ENCODE peak calls at places on chromosomes 5 and 9, in eight cellular contexts. U is naive thymus-derived CD8-positive, alpha-beta T cell; D is right atrium auricular region; K is left cardiac atrium; R is GM10248; C is spleen; A is amygdala; E is mammary epithelial cell. Q is an unnamed sample.

GRCh38 chr9:125889122-125889523 is 141.9 kb downstream of the PBX3 start:
- DNase-seq in C (peak), A (no peak), E (peak), D (no peak), K (peak), U (no peak), R (peak), Q (no peak)

GRCh38 chr9:93801581-93802284 is 153.4 kb downstream of the BARX1 start:
- DNase-seq in C (no peak), A (no peak), K (no peak), U (no peak), E (no peak), D (no peak), R (no peak), Q (no peak)

GRCh38 chr9:78567693-78568092 is 270.8 kb downstream of the PSAT1 start:
- DNase-seq in R (no peak), U (no peak), D (no peak), K (no peak), E (peak), C (no peak), A (no peak), Q (no peak)

GRCh38 chr9:124814178-124814535 is 37.2 kb downstream of the OLFML2A start:
- DNase-seq in C (no peak), R (no peak), D (no peak), A (no peak), U (no peak), E (peak), K (peak), Q (no peak)

GRCh38 chr5:179404321-179405053 is 59.2 kb upstream of the ADAMTS2 start:
- DNase-seq in C (no peak), R (no peak), D (peak), U (no peak), A (no peak), K (no peak), E (no peak), Q (no peak)

GRCh38 chr9:3875371-3876132 is 349.8 kb upstream of the RFX3 start:
- DNase-seq in D (no peak), C (no peak), R (no peak), E (peak), A (no peak), U (no peak), K (no peak), Q (no peak)

GRCh38 chr5:67200809-67201562 is 4.4 kb upstream of the CD180 start:
- DNase-seq in A (no peak), C (no peak), D (no peak), E (no peak), K (no peak), R (no peak), U (no peak), Q (no peak)

GRCh38 chr9:114223564-114224246 is 68.4 kb downstream of the COL27A1 start:
- DNase-seq in U (no peak), R (no peak), C (no peak), A (no peak), E (peak), K (no peak), D (no peak), Q (no peak)

GRCh38 chr5:75510836-75511434 is 494 bp downstream of the CERT1 start:
- DNase-seq in E (no peak), K (peak), U (no peak), D (peak), C (peak), R (peak), A (no peak), Q (no peak)

GRCh38 chr9:89096807-89097206 is 81.8 kb downstream of the SHC3 start:
- DNase-seq in K (no peak), C (no peak), A (no peak), D (no peak), U (no peak), E (no peak), R (no peak), Q (no peak)

GRCh38 chr5:133114933-133115310 is 63.1 kb downstream of the HSPA4 start:
- DNase-seq in R (no peak), U (no peak), A (no peak), E (no peak), K (no peak), D (peak), C (no peak), Q (no peak)

GRCh38 chr5:30347858-30348257 is 845.6 kb upstream of the CDH6 start:
- DNase-seq in E (no peak), U (no peak), K (no peak), A (no peak), R (no peak), C (no peak), D (no peak), Q (no peak)

GRCh38 chr5:88393721-88394530 is 125.3 kb upstream of the TMEM161B start:
- DNase-seq in U (no peak), E (no peak), K (no peak), A (no peak), D (no peak), C (no peak), R (no peak), Q (no peak)

GRCh38 chr9:11338130-11338529 is 725.3 kb upstream of the PTPRD start:
- DNase-seq in E (no peak), U (no peak), K (no peak), R (no peak), C (no peak), A (no peak), D (no peak), Q (no peak)

GRCh38 chr9:133502112-133502511 is 22.6 kb downstream of the MYMK start:
- DNase-seq in A (no peak), E (no peak), C (no peak), U (no peak), D (no peak), R (no peak), K (no peak), Q (no peak)

GRCh38 chr9:37283730-37284235 is 138.7 kb upstream of the GRHPR start:
- DNase-seq in D (no peak), R (peak), E (peak), K (no peak), A (no peak), C (no peak), U (no peak), Q (no peak)

GRCh38 chr9:26169684-26170083 is 491.4 kb upstream of the TUSC1 start:
- DNase-seq in A (no peak), C (no peak), R (no peak), K (no peak), D (no peak), U (no peak), E (peak), Q (no peak)

GRCh38 chr9:89677696-89678393 is 73.0 kb downstream of the GADD45G start:
- DNase-seq in D (no peak), A (no peak), R (no peak), U (no peak), E (no peak), K (no peak), C (no peak), Q (no peak)

GRCh38 chr9:32677931-32678330 is 42.5 kb upstream of the TAF1L start:
- DNase-seq in R (no peak), E (no peak), A (no peak), C (no peak), K (no peak), U (no peak), D (no peak), Q (no peak)

GRCh38 chr9:135734616-135735144 is 32.7 kb downstream of the KCNT1 start:
- DNase-seq in D (no peak), K (no peak), U (no peak), C (no peak), A (no peak), R (no peak), E (no peak), Q (no peak)

GRCh38 chr5:61933787-61934626 is 372.0 kb upstream of the KIF2A start:
- DNase-seq in K (peak), R (peak), U (no peak), D (no peak), A (peak), E (peak), C (no peak), Q (no peak)

GRCh38 chr9:125537442-125538091 is 169.4 kb downstream of the MAPKAP1 start:
- DNase-seq in A (no peak), D (no peak), E (no peak), K (no peak), C (no peak), R (no peak), U (no peak), Q (no peak)

GRCh38 chr5:180832638-180833068 is 28.4 kb downstream of the ZFP62 start:
- DNase-seq in R (peak), K (no peak), C (no peak), A (no peak), U (peak), E (no peak), D (no peak), Q (no peak)

GRCh38 chr5:133147411-133147810 is 95.6 kb downstream of the HSPA4 start:
- DNase-seq in D (no peak), C (no peak), U (peak), A (no peak), E (no peak), R (no peak), K (no peak), Q (no peak)

Q was measured in stimulated activated CD4-positive, alpha-beta T cell treated with anti-CD3 and anti-CD28 coated beads, TNF-alpha, amount 100 ng/mL, for 48 hours.